ENCODE peak calls at places on chromosomes 2 and 18, in six cellular contexts. F is left lung, W is thoracic aorta, E is psoas muscle, R is tibial artery, N is transverse colon. Y is an unnamed sample.

GRCh38 chr2:147025611-147026010 is 819.2 kb upstream of the ACVR2A start:
- DNase-seq in E (no peak), N (no peak), F (no peak), W (no peak), R (no peak), Y (no peak)

GRCh38 chr18:38318416-38318815 is 752.8 kb upstream of the CELF4 start:
- DNase-seq in W (no peak), F (no peak), E (no peak), R (no peak), N (no peak), Y (no peak)

GRCh38 chr2:152456262-152456661 is 121.3 kb downstream of the FMNL2 start:
- DNase-seq in E (no peak), R (no peak), F (no peak), W (no peak), N (no peak), Y (no peak)

GRCh38 chr18:13726972-13727331 is 479 bp downstream of the RNMT start:
- DNase-seq in E (peak; percentile 59), W (peak; percentile 21), N (peak; percentile 47), R (peak; percentile 58), F (no peak), Y (peak; percentile 75)

GRCh38 chr18:8794133-8794986 is 89.0 kb downstream of the MTCL1 start:
- DNase-seq in E (no peak), N (peak; percentile 34), R (no peak), W (no peak), F (no peak), Y (no peak)

GRCh38 chr2:100513650-100514049 is 43.4 kb downstream of the NMS start:
- DNase-seq in N (no peak), E (no peak), R (no peak), F (no peak), W (no peak), Y (no peak)

GRCh38 chr2:105179469-105180372 is 61.8 kb upstream of the GPR45 start:
- DNase-seq in E (peak; percentile 15), R (no peak), F (peak; percentile 55), N (peak; percentile 55), W (no peak), Y (no peak)

GRCh38 chr18:77062518-77063003 is 70.0 kb downstream of the MBP start:
- DNase-seq in N (no peak), W (no peak), F (no peak), E (no peak), R (no peak), Y (no peak)

GRCh38 chr2:166057363-166058169 is 70.3 kb downstream of the SCN1A start:
- DNase-seq in N (no peak), R (no peak), E (no peak), W (no peak), F (no peak), Y (no peak)

GRCh38 chr2:146388757-146389156 is 1456.1 kb upstream of the ACVR2A start:
- DNase-seq in F (no peak), E (no peak), W (no peak), R (no peak), N (no peak), Y (no peak)

GRCh38 chr2:152553518-152553917 is 163.7 kb downstream of the PRPF40A start:
- DNase-seq in R (no peak), N (no peak), E (no peak), W (no peak), F (no peak), Y (no peak)

GRCh38 chr18:79570266-79571201 is 109.1 kb upstream of the CTDP1 start:
- DNase-seq in E (no peak), R (no peak), F (peak; percentile 29), N (peak; percentile 4), W (no peak), Y (no peak)

GRCh38 chr2:85577386-85578242 is at the start of gene VAMP8:
- DNase-seq in E (peak; percentile 47), N (peak; percentile 91), R (peak; percentile 57), F (peak; percentile 88), W (no peak), Y (no peak)

GRCh38 chr2:8709611-8710010 is 27.8 kb downstream of the ID2 start:
- DNase-seq in E (no peak), F (no peak), R (no peak), N (peak; percentile 82), W (no peak), Y (no peak)

GRCh38 chr18:58335223-58335622 is 291.2 kb downstream of the NEDD4L start:
- DNase-seq in R (no peak), E (no peak), N (no peak), F (no peak), W (no peak), Y (no peak)

GRCh38 chr2:27393225-27393624 is 12.7 kb upstream of the ZNF513 start:
- DNase-seq in R (no peak), E (no peak), F (no peak), N (no peak), W (no peak), Y (no peak)

GRCh38 chr18:68713791-68714190 is 1.1 kb downstream of the TMX3 start:
- DNase-seq in N (no peak), W (no peak), E (no peak), R (no peak), F (no peak), Y (no peak)

GRCh38 chr18:63247506-63248394 is 71.8 kb downstream of the BCL2 start:
- DNase-seq in R (no peak), N (no peak), E (no peak), W (no peak), F (no peak), Y (no peak)

GRCh38 chr2:217820904-217821303 is 181.9 kb downstream of the TNS1 start:
- DNase-seq in E (no peak), R (no peak), W (no peak), F (no peak), N (no peak), Y (no peak)

GRCh38 chr2:159010340-159010739 is 41.9 kb downstream of the TANC1 start:
- DNase-seq in E (no peak), F (no peak), R (no peak), W (no peak), N (no peak), Y (no peak)

GRCh38 chr2:121080013-121080772 is 204.8 kb downstream of the TFCP2L1 start:
- DNase-seq in E (no peak), N (peak; percentile 58), R (no peak), W (no peak), F (no peak), Y (no peak)

GRCh38 chr2:160221391-160222276 is 21.6 kb upstream of the ITGB6 start:
- DNase-seq in W (no peak), R (no peak), E (peak; percentile 46), N (peak; percentile 88), F (peak; percentile 83), Y (no peak)

GRCh38 chr18:22469061-22469689 is 51.5 kb upstream of the CTAGE1 start:
- DNase-seq in R (no peak), F (no peak), W (no peak), N (no peak), E (no peak), Y (no peak)

DNA sequence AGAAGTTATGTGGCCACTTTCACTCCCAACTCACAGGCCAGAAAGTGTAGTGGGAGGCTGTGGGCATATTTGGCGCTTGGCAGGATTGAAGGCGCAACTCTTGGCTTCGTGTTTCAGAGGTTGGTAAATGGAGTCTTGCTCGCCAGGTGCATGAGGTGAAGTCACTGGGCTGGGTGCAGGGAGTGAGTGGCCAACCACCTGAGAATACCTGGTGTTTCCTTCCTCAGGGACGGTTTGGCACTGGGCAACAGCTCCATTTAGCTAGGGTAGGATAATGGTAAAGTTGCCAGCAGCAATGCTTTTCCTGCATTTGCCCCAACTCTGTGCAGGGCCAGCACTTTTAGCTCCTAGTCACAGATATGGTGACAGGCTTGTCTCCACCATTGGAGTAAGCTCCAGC is 115.9 kb downstream of the AGAP1 start:
- DNase-seq in R (no peak), E (no peak), W (no peak), F (no peak), N (no peak), Y (no peak)
- H3K27ac ChIP-seq in R (no peak overlapping the region), E (no peak overlapping the region), W (no peak overlapping the region), F (no peak overlapping the region), N (no peak overlapping the region), Y (no peak overlapping the region)

DNA sequence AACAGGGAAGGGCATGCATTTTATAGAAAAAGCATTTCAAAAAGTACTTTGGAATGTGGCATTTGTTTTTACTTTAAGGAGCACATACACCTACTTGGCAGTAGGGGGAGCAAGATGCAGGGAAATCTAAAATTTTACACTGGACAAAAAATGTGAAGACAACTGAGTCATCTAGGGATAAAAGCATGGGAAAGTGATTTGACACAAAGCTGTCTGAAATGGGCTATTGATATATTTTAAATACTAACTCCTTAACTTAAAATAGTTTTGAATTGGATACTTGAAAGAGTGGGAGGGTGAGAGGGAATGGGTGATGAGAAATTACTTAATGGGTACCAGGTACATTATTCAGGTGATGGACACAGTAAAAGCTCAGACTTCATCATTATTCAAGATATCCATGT is 15.8 kb downstream of the TMEM200C start:
- DNase-seq in R (no peak), E (no peak), N (no peak), W (no peak), F (no peak), Y (no peak)
- H3K4me3 ChIP-seq in R (no peak overlapping the region), E (no peak overlapping the region), N (no peak overlapping the region), W (no peak overlapping the region), F (no peak overlapping the region), Y (no peak overlapping the region)

GRCh38 chr2:231667096-231667427 is 41.3 kb upstream of the PTMA start:
- DNase-seq in W (no peak), N (no peak), E (no peak), F (no peak), R (no peak), Y (no peak)
- H3K4me1 ChIP-seq in W (peaks cover 36% of the 10 kb centered on the region), N (peaks cover 58% of the 10 kb centered on the region), E (peaks cover 29% of the 10 kb centered on the region), F (peaks cover 20% of the 10 kb centered on the region), R (peaks cover 26% of the 10 kb centered on the region), Y (peaks cover 6% of the 10 kb centered on the region)

DNA sequence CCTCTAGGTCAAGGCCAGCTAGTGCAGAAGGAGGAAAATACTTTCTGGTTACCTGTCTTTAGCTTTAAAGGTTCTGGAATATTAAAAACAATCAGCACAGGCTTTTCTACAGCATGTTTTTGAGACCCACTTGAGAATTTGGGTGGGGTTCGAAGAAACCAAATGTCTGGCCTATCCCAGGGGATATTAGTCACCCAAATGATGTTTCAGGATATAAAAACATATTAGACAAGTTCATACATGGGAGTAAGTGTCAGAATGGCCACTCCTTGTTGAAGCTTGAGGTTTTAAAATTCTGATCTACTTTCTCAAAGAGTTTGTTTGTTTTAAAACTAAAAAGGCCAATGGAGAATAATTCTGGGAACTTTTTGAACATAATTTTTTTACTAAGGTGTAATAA is 158.6 kb upstream of the DLX2 start:
- DNase-seq in W (no peak), E (no peak), N (no peak), R (no peak), F (no peak), Y (no peak)
- H3K27ac ChIP-seq in W (no peak overlapping the region), E (no peak overlapping the region), N (no peak overlapping the region), R (no peak overlapping the region), F (no peak overlapping the region), Y (no peak overlapping the region)

Y was measured in ascending aorta.